ENCODE peak calls at places on chromosomes 4 and X, in seven cellular contexts. One of them, this sample, is unnamed.

GRCh38 chr4:139606600-139607301 is 50.7 kb upstream of the SETD7 start:
- DNase-seq in anterior cingulate cortex: no peak
- DNase-seq in aorta: no peak
- DNase-seq in activated CD4-positive, CD25-positive, alpha-beta regulatory T cell: no peak
- DNase-seq in T follicular helper cell: no peak
- DNase-seq in posterior vena cava: no peak
- DNase-seq in iris pigment epithelial cell: peak
- DNase-seq in this sample: peak

GRCh38 chrX:44062842-44063241 is 89.7 kb upstream of the NDP start:
- DNase-seq in anterior cingulate cortex: no peak
- DNase-seq in aorta: no peak
- DNase-seq in activated CD4-positive, CD25-positive, alpha-beta regulatory T cell: no peak
- DNase-seq in T follicular helper cell: no peak
- DNase-seq in posterior vena cava: no peak
- DNase-seq in iris pigment epithelial cell: no peak
- DNase-seq in this sample: no peak

GRCh38 chr4:105784761-105785160 is 76.2 kb downstream of the GSTCD start:
- DNase-seq in anterior cingulate cortex: no peak
- DNase-seq in aorta: no peak
- DNase-seq in activated CD4-positive, CD25-positive, alpha-beta regulatory T cell: no peak
- DNase-seq in T follicular helper cell: no peak
- DNase-seq in posterior vena cava: no peak
- DNase-seq in iris pigment epithelial cell: no peak
- DNase-seq in this sample: no peak

GRCh38 chr4:174874898-174875297 is 43.3 kb upstream of the ADAM29 start:
- DNase-seq in anterior cingulate cortex: no peak
- DNase-seq in aorta: no peak
- DNase-seq in activated CD4-positive, CD25-positive, alpha-beta regulatory T cell: no peak
- DNase-seq in T follicular helper cell: no peak
- DNase-seq in posterior vena cava: no peak
- DNase-seq in iris pigment epithelial cell: no peak
- DNase-seq in this sample: no peak

GRCh38 chr4:17082186-17082585 is 183.7 kb upstream of the LDB2 start:
- DNase-seq in anterior cingulate cortex: no peak
- DNase-seq in aorta: no peak
- DNase-seq in activated CD4-positive, CD25-positive, alpha-beta regulatory T cell: no peak
- DNase-seq in T follicular helper cell: no peak
- DNase-seq in posterior vena cava: no peak
- DNase-seq in iris pigment epithelial cell: peak
- DNase-seq in this sample: peak

GRCh38 chrX:148049441-148049840 is 68.3 kb downstream of the FMR1NB start:
- DNase-seq in anterior cingulate cortex: no peak
- DNase-seq in aorta: no peak
- DNase-seq in activated CD4-positive, CD25-positive, alpha-beta regulatory T cell: no peak
- DNase-seq in T follicular helper cell: no peak
- DNase-seq in posterior vena cava: no peak
- DNase-seq in iris pigment epithelial cell: peak
- DNase-seq in this sample: peak

GRCh38 chr4:188246488-188246887 is 107.2 kb downstream of the TRIML1 start:
- DNase-seq in anterior cingulate cortex: no peak
- DNase-seq in aorta: no peak
- DNase-seq in activated CD4-positive, CD25-positive, alpha-beta regulatory T cell: no peak
- DNase-seq in T follicular helper cell: no peak
- DNase-seq in posterior vena cava: no peak
- DNase-seq in iris pigment epithelial cell: peak
- DNase-seq in this sample: peak

GRCh38 chrX:122501652-122502051 is 682.4 kb upstream of the GRIA3 start:
- DNase-seq in anterior cingulate cortex: peak
- DNase-seq in aorta: no peak
- DNase-seq in activated CD4-positive, CD25-positive, alpha-beta regulatory T cell: no peak
- DNase-seq in T follicular helper cell: no peak
- DNase-seq in posterior vena cava: no peak
- DNase-seq in iris pigment epithelial cell: no peak
- DNase-seq in this sample: no peak

GRCh38 chrX:27680726-27681125 is 90.6 kb downstream of the DCAF8L2 start:
- DNase-seq in anterior cingulate cortex: no peak
- DNase-seq in aorta: no peak
- DNase-seq in activated CD4-positive, CD25-positive, alpha-beta regulatory T cell: no peak
- DNase-seq in T follicular helper cell: no peak
- DNase-seq in posterior vena cava: no peak
- DNase-seq in iris pigment epithelial cell: peak
- DNase-seq in this sample: no peak

GRCh38 chr4:52937829-52938228 is 75.7 kb downstream of the RASL11B start:
- DNase-seq in anterior cingulate cortex: no peak
- DNase-seq in aorta: no peak
- DNase-seq in activated CD4-positive, CD25-positive, alpha-beta regulatory T cell: no peak
- DNase-seq in T follicular helper cell: no peak
- DNase-seq in posterior vena cava: no peak
- DNase-seq in iris pigment epithelial cell: no peak
- DNase-seq in this sample: no peak

GRCh38 chr4:120765271-120765985 is 157.1 kb downstream of the PRDM5 start:
- DNase-seq in anterior cingulate cortex: no peak
- DNase-seq in aorta: no peak
- DNase-seq in activated CD4-positive, CD25-positive, alpha-beta regulatory T cell: no peak
- DNase-seq in T follicular helper cell: no peak
- DNase-seq in posterior vena cava: no peak
- DNase-seq in iris pigment epithelial cell: no peak
- DNase-seq in this sample: no peak

GRCh38 chr4:147326581-147326980 is 154.3 kb upstream of the EDNRA start:
- DNase-seq in anterior cingulate cortex: no peak
- DNase-seq in aorta: no peak
- DNase-seq in activated CD4-positive, CD25-positive, alpha-beta regulatory T cell: no peak
- DNase-seq in T follicular helper cell: no peak
- DNase-seq in posterior vena cava: no peak
- DNase-seq in iris pigment epithelial cell: peak
- DNase-seq in this sample: peak

GRCh38 chrX:11239230-11239629 is 54.0 kb upstream of the AMELX start:
- DNase-seq in anterior cingulate cortex: no peak
- DNase-seq in aorta: no peak
- DNase-seq in activated CD4-positive, CD25-positive, alpha-beta regulatory T cell: no peak
- DNase-seq in T follicular helper cell: no peak
- DNase-seq in posterior vena cava: no peak
- DNase-seq in iris pigment epithelial cell: peak
- DNase-seq in this sample: peak

GRCh38 chrX:17656035-17656418 is 81.3 kb upstream of the SCML1 start:
- DNase-seq in anterior cingulate cortex: no peak
- DNase-seq in aorta: no peak
- DNase-seq in activated CD4-positive, CD25-positive, alpha-beta regulatory T cell: no peak
- DNase-seq in T follicular helper cell: no peak
- DNase-seq in posterior vena cava: no peak
- DNase-seq in iris pigment epithelial cell: no peak
- DNase-seq in this sample: no peak

GRCh38 chrX:32408389-32408788 is 803.0 kb downstream of the DMD start:
- DNase-seq in anterior cingulate cortex: peak
- DNase-seq in aorta: no peak
- DNase-seq in activated CD4-positive, CD25-positive, alpha-beta regulatory T cell: no peak
- DNase-seq in T follicular helper cell: no peak
- DNase-seq in posterior vena cava: no peak
- DNase-seq in iris pigment epithelial cell: peak
- DNase-seq in this sample: no peak

GRCh38 chrX:16828126-16828908 is 41.8 kb downstream of the RBBP7 start:
- DNase-seq in anterior cingulate cortex: no peak
- DNase-seq in aorta: no peak
- DNase-seq in activated CD4-positive, CD25-positive, alpha-beta regulatory T cell: no peak
- DNase-seq in T follicular helper cell: no peak
- DNase-seq in posterior vena cava: no peak
- DNase-seq in iris pigment epithelial cell: peak
- DNase-seq in this sample: peak

GRCh38 chrX:9897761-9898161 is 69.4 kb upstream of the CLDN34 start:
- DNase-seq in anterior cingulate cortex: no peak
- DNase-seq in aorta: no peak
- DNase-seq in activated CD4-positive, CD25-positive, alpha-beta regulatory T cell: no peak
- DNase-seq in T follicular helper cell: no peak
- DNase-seq in posterior vena cava: no peak
- DNase-seq in iris pigment epithelial cell: peak
- DNase-seq in this sample: peak

GRCh38 chr4:71187399-71188196 is 151.2 kb upstream of the SLC4A4 start:
- DNase-seq in anterior cingulate cortex: peak
- DNase-seq in aorta: peak
- DNase-seq in activated CD4-positive, CD25-positive, alpha-beta regulatory T cell: no peak
- DNase-seq in T follicular helper cell: no peak
- DNase-seq in posterior vena cava: peak
- DNase-seq in iris pigment epithelial cell: peak
- DNase-seq in this sample: peak